ENCODE peak calls at places on chromosome 5, in four cellular contexts. One of them, this sample, is unnamed. For H3K36me3, the result is how much of the 10 kb centered on the place peaks cover.

GRCh38 chr5:118592678-118593328 is 395.5 kb downstream of the DTWD2 start:
- DNase-seq in sigmoid colon: no peak
- DNase-seq in CD8-positive, alpha-beta T cell: no peak
- DNase-seq in kidney: no peak
- DNase-seq in this sample: no peak

GRCh38 chr5:73380710-73381586 is 67.6 kb downstream of the FOXD1 start:
- DNase-seq in kidney: peak
- DNase-seq in sigmoid colon: no peak
- DNase-seq in CD8-positive, alpha-beta T cell: no peak
- DNase-seq in this sample: no peak

GRCh38 chr5:56019306-56020272 is 24.8 kb upstream of the IL6ST start:
- DNase-seq in CD8-positive, alpha-beta T cell: no peak
- DNase-seq in kidney: no peak
- DNase-seq in sigmoid colon: no peak
- DNase-seq in this sample: no peak

GRCh38 chr5:134559672-134560071 is 34.2 kb downstream of the JADE2 start:
- DNase-seq in kidney: no peak
- DNase-seq in sigmoid colon: no peak
- DNase-seq in CD8-positive, alpha-beta T cell: no peak
- DNase-seq in this sample: no peak

GRCh38 chr5:173581408-173582197 is 34.8 kb downstream of the BOD1 start:
- DNase-seq in CD8-positive, alpha-beta T cell: peak
- DNase-seq in sigmoid colon: no peak
- DNase-seq in kidney: no peak
- DNase-seq in this sample: peak

GRCh38 chr5:15968994-15969393 is 210.6 kb downstream of the MARCHF11 start:
- DNase-seq in CD8-positive, alpha-beta T cell: no peak
- DNase-seq in sigmoid colon: no peak
- DNase-seq in kidney: no peak
- DNase-seq in this sample: no peak

GRCh38 chr5:67315082-67315801 is 118.6 kb upstream of the CD180 start:
- DNase-seq in sigmoid colon: no peak
- DNase-seq in kidney: peak
- DNase-seq in CD8-positive, alpha-beta T cell: no peak
- DNase-seq in this sample: no peak

GRCh38 chr5:120479066-120479465 is 15.0 kb downstream of the PRR16 start:
- DNase-seq in CD8-positive, alpha-beta T cell: no peak
- DNase-seq in sigmoid colon: no peak
- DNase-seq in kidney: no peak
- DNase-seq in this sample: no peak

GRCh38 chr5:172714491-172715420 is 56.2 kb downstream of the DUSP1 start:
- DNase-seq in kidney: peak
- DNase-seq in CD8-positive, alpha-beta T cell: peak
- DNase-seq in sigmoid colon: peak
- DNase-seq in this sample: peak

GRCh38 chr5:36944607-36945225 is 68.1 kb downstream of the NIPBL start:
- DNase-seq in CD8-positive, alpha-beta T cell: no peak
- DNase-seq in sigmoid colon: no peak
- DNase-seq in kidney: no peak
- DNase-seq in this sample: no peak

GRCh38 chr5:174307031-174307408 is 261.5 kb downstream of the NSG2 start:
- DNase-seq in sigmoid colon: no peak
- DNase-seq in kidney: no peak
- DNase-seq in CD8-positive, alpha-beta T cell: no peak
- DNase-seq in this sample: no peak

GRCh38 chr5:74471875-74472274 is 168.7 kb downstream of the ENC1 start:
- DNase-seq in kidney: no peak
- DNase-seq in sigmoid colon: no peak
- DNase-seq in CD8-positive, alpha-beta T cell: no peak
- DNase-seq in this sample: no peak

GRCh38 chr5:18305288-18305899 is 671.1 kb downstream of the TAF11L14 start:
- DNase-seq in CD8-positive, alpha-beta T cell: no peak
- DNase-seq in kidney: no peak
- DNase-seq in sigmoid colon: no peak
- DNase-seq in this sample: no peak

GRCh38 chr5:17221843-17222614 is 4.6 kb downstream of the BASP1 start:
- DNase-seq in kidney: no peak
- DNase-seq in sigmoid colon: no peak
- DNase-seq in CD8-positive, alpha-beta T cell: no peak
- DNase-seq in this sample: no peak

GRCh38 chr5:73312146-73312871 is 136.3 kb downstream of the FOXD1 start:
- DNase-seq in sigmoid colon: no peak
- DNase-seq in CD8-positive, alpha-beta T cell: peak
- DNase-seq in kidney: peak
- DNase-seq in this sample: no peak

GRCh38 chr5:1524481-1524798 is 680 bp upstream of the LPCAT1 start:
- DNase-seq in sigmoid colon: peak
- DNase-seq in kidney: peak
- DNase-seq in CD8-positive, alpha-beta T cell: no peak
- DNase-seq in this sample: no peak

GRCh38 chr5:158614951-158615350 is 484.8 kb downstream of the EBF1 start:
- DNase-seq in CD8-positive, alpha-beta T cell: no peak
- DNase-seq in kidney: no peak
- DNase-seq in sigmoid colon: no peak
- DNase-seq in this sample: no peak

GRCh38 chr5:143592648-143593047 is 189.2 kb upstream of the NR3C1 start:
- DNase-seq in sigmoid colon: no peak
- DNase-seq in CD8-positive, alpha-beta T cell: peak
- DNase-seq in kidney: no peak
- DNase-seq in this sample: no peak

GRCh38 chr5:7261049-7261448 is 134.9 kb upstream of the ADCY2 start:
- DNase-seq in sigmoid colon: no peak
- DNase-seq in CD8-positive, alpha-beta T cell: no peak
- DNase-seq in kidney: no peak
- DNase-seq in this sample: no peak

GRCh38 chr5:171386861-171387254 is 791 bp upstream of the NPM1 start:
- DNase-seq in sigmoid colon: no peak
- DNase-seq in CD8-positive, alpha-beta T cell: no peak
- DNase-seq in kidney: no peak
- DNase-seq in this sample: no peak

GRCh38 chr5:124180523-124181461 is 565.6 kb downstream of the ZNF608 start:
- DNase-seq in kidney: no peak
- DNase-seq in sigmoid colon: no peak
- DNase-seq in CD8-positive, alpha-beta T cell: no peak
- DNase-seq in this sample: no peak

GRCh38 chr5:158152151-158152550 is 293.2 kb upstream of the CLINT1 start:
- DNase-seq in CD8-positive, alpha-beta T cell: no peak
- DNase-seq in sigmoid colon: no peak
- DNase-seq in kidney: no peak
- DNase-seq in this sample: no peak

GRCh38 chr5:10756539-10756938 is 4.5 kb downstream of the DAP start:
- DNase-seq in CD8-positive, alpha-beta T cell: no peak
- DNase-seq in sigmoid colon: no peak
- DNase-seq in kidney: no peak
- DNase-seq in this sample: no peak

GRCh38 chr5:90022711-90023053 is 386.9 kb downstream of the CETN3 start:
- DNase-seq in sigmoid colon: no peak
- DNase-seq in CD8-positive, alpha-beta T cell: no peak
- DNase-seq in kidney: no peak
- DNase-seq in this sample: no peak

GRCh38 chr5:766666-767431 is 17.7 kb downstream of the ZDHHC11B start:
- DNase-seq in kidney: peak
- DNase-seq in sigmoid colon: no peak
- DNase-seq in CD8-positive, alpha-beta T cell: no peak
- DNase-seq in this sample: no peak

GRCh38 chr5:150377964-150378694 is 20.6 kb downstream of the TCOF1 start:
- DNase-seq in sigmoid colon: no peak
- DNase-seq in kidney: no peak
- DNase-seq in CD8-positive, alpha-beta T cell: no peak
- DNase-seq in this sample: no peak

GRCh38 chr5:137753227-137753985 is 757 bp downstream of the HNRNPA0 start:
- DNase-seq in CD8-positive, alpha-beta T cell: peak
- DNase-seq in sigmoid colon: peak
- DNase-seq in kidney: peak
- DNase-seq in this sample: peak

GRCh38 chr5:172097356-172097755 is 90.7 kb downstream of the STK10 start:
- DNase-seq in kidney: no peak
- DNase-seq in sigmoid colon: no peak
- DNase-seq in CD8-positive, alpha-beta T cell: no peak
- DNase-seq in this sample: no peak

GRCh38 chr5:64923151-64923685 is 154.5 kb downstream of the CWC27 start:
- DNase-seq in sigmoid colon: no peak
- DNase-seq in kidney: no peak
- DNase-seq in CD8-positive, alpha-beta T cell: no peak
- DNase-seq in this sample: no peak

GRCh38 chr5:174571662-174572397 is 152.6 kb upstream of the MSX2 start:
- DNase-seq in CD8-positive, alpha-beta T cell: no peak
- DNase-seq in sigmoid colon: peak
- DNase-seq in kidney: no peak
- DNase-seq in this sample: peak

GRCh38 chr5:65769539-65769938 is 47.5 kb downstream of the NLN start:
- DNase-seq in sigmoid colon: no peak
- DNase-seq in CD8-positive, alpha-beta T cell: no peak
- DNase-seq in kidney: no peak
- DNase-seq in this sample: no peak

GRCh38 chr5:124060413-124061095 is 548.6 kb downstream of the CSNK1G3 start:
- DNase-seq in kidney: no peak
- DNase-seq in CD8-positive, alpha-beta T cell: no peak
- DNase-seq in sigmoid colon: no peak
- DNase-seq in this sample: peak

GRCh38 chr5:88672644-88673493 is 210.1 kb downstream of the MEF2C start:
- DNase-seq in CD8-positive, alpha-beta T cell: no peak
- DNase-seq in sigmoid colon: no peak
- DNase-seq in kidney: no peak
- DNase-seq in this sample: no peak

GRCh38 chr5:4188704-4189103 is 593.1 kb downstream of the IRX1 start:
- DNase-seq in CD8-positive, alpha-beta T cell: no peak
- DNase-seq in sigmoid colon: no peak
- DNase-seq in kidney: no peak
- DNase-seq in this sample: no peak

GRCh38 chr5:38645508-38645907 is 89.1 kb upstream of the LIFR start:
- DNase-seq in kidney: no peak
- DNase-seq in sigmoid colon: no peak
- DNase-seq in CD8-positive, alpha-beta T cell: no peak
- DNase-seq in this sample: no peak

DNA sequence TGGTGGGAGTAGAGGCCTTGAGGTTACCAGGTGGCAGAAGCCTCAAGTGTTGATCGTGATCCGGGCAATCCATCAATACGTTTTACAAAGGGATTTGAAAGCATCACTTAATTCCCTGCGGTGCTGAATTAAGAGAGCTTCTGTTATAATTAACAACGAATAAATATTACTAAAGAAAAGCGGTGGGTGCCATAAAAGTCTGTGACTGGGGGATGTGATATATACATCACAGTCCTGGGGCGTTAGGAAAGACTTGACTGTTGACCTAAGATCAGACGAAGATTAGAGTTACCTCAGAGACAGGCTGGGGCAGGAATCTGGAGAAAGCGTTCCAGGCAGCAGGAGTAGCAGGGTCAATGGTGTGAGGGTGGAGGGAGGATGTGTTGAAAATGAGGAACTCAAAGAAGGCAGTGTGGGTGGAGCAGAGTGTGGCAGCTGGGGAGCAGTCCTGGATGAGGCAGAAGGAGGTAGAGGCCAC is 6.7 kb upstream of the C5orf63 start:
- DNase-seq in CD8-positive, alpha-beta T cell: no peak
- DNase-seq in kidney: no peak
- DNase-seq in sigmoid colon: no peak
- DNase-seq in this sample: no peak
- TF ChIP-seq CTCF in CD8-positive, alpha-beta T cell: no peak
- TF ChIP-seq CTCF in kidney: no peak
- TF ChIP-seq CTCF in sigmoid colon: no peak
- TF ChIP-seq CTCF in this sample: no peak

GRCh38 chr5:40833712-40834229 is 1.3 kb downstream of the RPL37 start:
- DNase-seq in kidney: no peak
- DNase-seq in sigmoid colon: no peak
- DNase-seq in CD8-positive, alpha-beta T cell: no peak
- DNase-seq in this sample: no peak

GRCh38 chr5:40829748-40830305 is 5.2 kb downstream of the RPL37 start:
- DNase-seq in CD8-positive, alpha-beta T cell: no peak
- DNase-seq in sigmoid colon: no peak
- DNase-seq in kidney: no peak
- DNase-seq in this sample: no peak

GRCh38 chr5:40834391-40834848 is 602 bp downstream of the RPL37 start:
- DNase-seq in kidney: no peak
- DNase-seq in sigmoid colon: no peak
- DNase-seq in CD8-positive, alpha-beta T cell: peak
- DNase-seq in this sample: peak

GRCh38 chr5:40831346-40832210 is 3.4 kb downstream of the RPL37 start:
- DNase-seq in kidney: no peak
- DNase-seq in sigmoid colon: no peak
- DNase-seq in CD8-positive, alpha-beta T cell: no peak
- DNase-seq in this sample: no peak

DNA sequence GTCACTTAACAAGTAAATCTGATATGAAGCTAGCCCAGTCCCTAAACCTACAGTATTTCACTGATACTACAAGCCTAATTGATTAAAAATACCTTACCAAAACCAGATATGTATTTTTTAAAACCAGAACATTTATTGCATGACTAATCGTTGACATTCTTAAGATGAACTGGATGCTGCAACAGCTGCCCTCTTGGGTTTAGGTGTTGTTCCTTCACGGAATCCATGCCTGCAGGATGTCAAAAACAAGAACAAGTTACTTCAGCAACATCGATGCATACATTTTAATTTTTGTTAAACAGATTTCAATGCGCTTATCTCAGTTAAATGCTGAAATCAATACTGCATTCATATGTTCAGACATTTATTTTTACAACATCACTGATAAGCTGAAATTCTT is 2.7 kb downstream of the RPL37 start:
- DNase-seq in sigmoid colon: no peak
- DNase-seq in kidney: no peak
- DNase-seq in CD8-positive, alpha-beta T cell: no peak
- DNase-seq in this sample: no peak
- H3K4me3 ChIP-seq in sigmoid colon: no peak
- H3K4me3 ChIP-seq in kidney: no peak
- H3K4me3 ChIP-seq in CD8-positive, alpha-beta T cell: no peak
- H3K4me3 ChIP-seq in this sample: no peak

GRCh38 chr5:163489745-163490075 is 15.7 kb upstream of the MAT2B start:
- DNase-seq in CD8-positive, alpha-beta T cell: no peak
- DNase-seq in kidney: no peak
- DNase-seq in sigmoid colon: no peak
- DNase-seq in this sample: no peak
- H3K36me3 ChIP-seq in CD8-positive, alpha-beta T cell: under half
- H3K36me3 ChIP-seq in kidney: under half
- H3K36me3 ChIP-seq in sigmoid colon: under half
- H3K36me3 ChIP-seq in this sample: under half

GRCh38 chr5:135724475-135725065 is 109.9 kb upstream of the SLC25A48 start:
- DNase-seq in sigmoid colon: no peak
- DNase-seq in kidney: no peak
- DNase-seq in CD8-positive, alpha-beta T cell: no peak
- DNase-seq in this sample: no peak

DNA sequence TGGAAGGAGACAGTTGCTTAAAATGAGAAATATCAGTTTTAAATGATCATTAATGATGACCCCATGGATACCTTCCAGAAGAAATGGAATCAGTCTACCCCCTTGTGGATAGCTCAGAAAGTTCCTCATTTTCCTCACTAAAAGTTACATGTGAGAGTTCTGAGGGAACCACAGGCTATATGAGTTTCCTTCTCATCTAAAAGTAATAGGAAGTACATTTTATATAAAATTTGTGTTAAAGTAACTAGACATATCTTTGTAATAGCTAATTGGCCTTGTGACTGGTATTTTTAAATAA is 104.9 kb upstream of the SLC25A48 start:
- DNase-seq in sigmoid colon: no peak
- DNase-seq in kidney: no peak
- DNase-seq in CD8-positive, alpha-beta T cell: no peak
- DNase-seq in this sample: no peak
- TF ChIP-seq CTCF in sigmoid colon: no peak
- TF ChIP-seq CTCF in kidney: peak
- TF ChIP-seq CTCF in CD8-positive, alpha-beta T cell: no peak
- TF ChIP-seq CTCF in this sample: no peak

GRCh38 chr5:130206686-130207085 is 302.4 kb downstream of the CHSY3 start:
- DNase-seq in sigmoid colon: no peak
- DNase-seq in CD8-positive, alpha-beta T cell: no peak
- DNase-seq in kidney: no peak
- DNase-seq in this sample: no peak
- H3K4me3 ChIP-seq in sigmoid colon: no peak
- H3K4me3 ChIP-seq in CD8-positive, alpha-beta T cell: no peak
- H3K4me3 ChIP-seq in kidney: no peak
- H3K4me3 ChIP-seq in this sample: no peak